ENCODE peak calls at places on chromosomes 5 and 9, in five cellular contexts. S, A, C, L and R are unnamed samples.

GRCh38 chr9:104798209-104798995 is 34.5 kb downstream of the NIPSNAP3B start:
- DNase-seq in A (no peak), C (no peak), L (no peak), S (no peak), R (no peak)

GRCh38 chr5:53942724-53943123 is 367.6 kb downstream of the ARL15 start:
- DNase-seq in A (peak; percentile 67), L (peak; percentile 87), C (peak; percentile 90), S (no peak), R (no peak)

GRCh38 chr5:7372399-7372798 is 23.5 kb upstream of the ADCY2 start:
- DNase-seq in S (no peak), L (no peak), C (no peak), A (no peak), R (no peak)

GRCh38 chr5:98796197-98796972 is 22.9 kb downstream of the RGMB start:
- DNase-seq in S (no peak), C (peak; percentile 71), L (peak; percentile 77), A (peak; percentile 68), R (peak; percentile 56)

GRCh38 chr9:124553738-124554137 is 46.5 kb upstream of the NR5A1 start:
- DNase-seq in L (peak; percentile 80), A (peak; percentile 96), C (peak; percentile 46), S (no peak), R (no peak)

GRCh38 chr5:29715167-29715566 is 1478.3 kb upstream of the CDH6 start:
- DNase-seq in S (no peak), C (no peak), A (no peak), L (no peak), R (no peak)

GRCh38 chr9:109031241-109031640 is 17.9 kb upstream of the CTNNAL1 start:
- DNase-seq in C (peak; percentile 77), L (peak; percentile 44), S (no peak), A (peak; percentile 37), R (no peak)

GRCh38 chr5:4553968-4554367 is 586.2 kb upstream of the ADAMTS16 start:
- DNase-seq in C (no peak), S (no peak), A (no peak), L (no peak), R (no peak)

GRCh38 chr9:3912817-3913216 is 387.0 kb upstream of the RFX3 start:
- DNase-seq in C (no peak), L (peak; percentile 79), S (no peak), A (peak; percentile 97), R (no peak)

GRCh38 chr5:138716456-138716924 is 36.7 kb upstream of the CTNNA1 start:
- DNase-seq in S (no peak), A (peak; percentile 34), L (peak; percentile 57), C (no peak), R (no peak)

GRCh38 chr5:11048760-11049159 is 287.7 kb upstream of the DAP start:
- DNase-seq in A (no peak), C (no peak), L (no peak), S (no peak), R (no peak)

GRCh38 chr5:113056988-113057387 is 80.4 kb downstream of the DCP2 start:
- DNase-seq in S (no peak), L (no peak), C (no peak), A (no peak), R (no peak)

GRCh38 chr9:28899926-28900325 is 1326.6 kb upstream of the C9orf72 start:
- DNase-seq in A (no peak), L (no peak), S (no peak), C (no peak), R (no peak)

GRCh38 chr9:107138261-107138992 is 144.7 kb upstream of the RAD23B start:
- DNase-seq in A (peak; percentile 10), C (peak; percentile 31), L (peak; percentile 12), S (no peak), R (no peak)

GRCh38 chr9:100445161-100445902 is 18.4 kb downstream of the MSANTD3 start:
- DNase-seq in L (no peak), S (no peak), C (no peak), A (no peak), R (no peak)

GRCh38 chr5:109690456-109691247 is 925 bp downstream of the MAN2A1 start:
- DNase-seq in S (peak; percentile 65), A (peak; percentile 75), L (peak; percentile 94), C (peak; percentile 88), R (peak; percentile 38)

GRCh38 chr9:72872718-72873117 is 80.1 kb downstream of the ALDH1A1 start:
- DNase-seq in C (no peak), A (no peak), L (no peak), S (no peak), R (no peak)

GRCh38 chr9:136693490-136694162 is 6.4 kb upstream of the AGPAT2 start:
- DNase-seq in S (no peak), C (peak; percentile 51), A (peak; percentile 29), L (no peak), R (no peak)

GRCh38 chr5:168288349-168289245 is 2.8 kb upstream of the WWC1 start:
- DNase-seq in S (no peak), L (no peak), C (no peak), A (no peak), R (no peak)

GRCh38 chr9:129111762-129112151 is 542 bp downstream of the PTPA start:
- DNase-seq in C (peak; percentile 51), S (peak; percentile 43), A (peak; percentile 38), L (peak; percentile 58), R (no peak)

GRCh38 chr9:136656339-136656738 is 6.4 kb upstream of the EGFL7 start:
- DNase-seq in S (no peak), L (no peak), C (no peak), A (no peak), R (no peak)

GRCh38 chr9:90460220-90460619 is 182.4 kb downstream of the DIRAS2 start:
- DNase-seq in A (no peak), L (no peak), C (no peak), S (no peak), R (no peak)

GRCh38 chr9:90459321-90459720 is 183.3 kb downstream of the DIRAS2 start:
- DNase-seq in S (no peak), C (no peak), L (no peak), A (no peak), R (no peak)

GRCh38 chr9:90455316-90455715 is 187.3 kb downstream of the DIRAS2 start:
- DNase-seq in C (no peak), L (no peak), S (no peak), A (no peak), R (no peak)

GRCh38 chr9:90457386-90458080 is 185.1 kb downstream of the DIRAS2 start:
- DNase-seq in C (no peak), A (no peak), L (no peak), S (no peak), R (no peak)

GRCh38 chr9:90458485-90458884 is 184.1 kb downstream of the DIRAS2 start:
- DNase-seq in C (no peak), S (no peak), A (no peak), L (no peak), R (no peak)
- TF ChIP-seq CTCF in C (no peak), S (no peak), A (no peak), L (peak; percentile 15), R (peak; percentile 45)

GRCh38 chr9:135525241-135526088 is 4.2 kb downstream of the LCN1 start:
- DNase-seq in C (no peak), S (no peak), A (no peak), L (no peak), R (no peak)
- TF ChIP-seq CTCF in C (no peak), S (no peak), A (no peak), L (no peak), R (no peak)

GRCh38 chr5:122120493-122120892 is 8.9 kb upstream of the ZNF474 start:
- DNase-seq in S (no peak), A (no peak), L (no peak), C (no peak), R (no peak)

GRCh38 chr5:122118356-122118948 is 10.9 kb upstream of the ZNF474 start:
- DNase-seq in S (no peak), L (no peak), C (no peak), A (no peak), R (no peak)

GRCh38 chr5:122120957-122121356 is 8.4 kb upstream of the ZNF474 start:
- DNase-seq in C (peak; percentile 74), A (peak; percentile 22), L (no peak), S (no peak), R (no peak)

GRCh38 chr5:122121782-122122465 is 7.4 kb upstream of the ZNF474 start:
- DNase-seq in C (peak; percentile 71), S (no peak), A (peak; percentile 84), L (peak; percentile 63), R (no peak)

DNA sequence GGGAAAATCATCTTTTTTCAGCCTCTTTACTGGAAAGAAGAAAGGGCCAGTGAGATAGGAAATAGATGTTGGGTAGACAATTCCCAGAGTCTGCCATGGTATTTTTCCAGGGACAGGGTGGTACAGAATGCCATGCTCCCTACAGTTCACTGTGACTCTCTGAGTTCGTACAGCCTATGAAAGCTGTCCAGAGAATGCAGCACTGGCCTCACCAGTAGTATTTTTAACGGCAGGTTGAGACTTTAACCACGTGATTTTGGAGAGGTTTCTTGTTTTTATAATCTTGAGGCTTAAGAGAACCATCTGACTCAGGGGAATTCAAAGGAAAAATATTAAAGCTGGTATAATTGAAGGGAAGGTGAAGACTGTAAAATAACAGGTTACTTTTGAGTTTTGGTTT is 10.1 kb upstream of the ZNF474 start:
- DNase-seq in S (no peak), L (no peak), C (no peak), A (no peak), R (no peak)
- TF ChIP-seq CTCF in S (no peak), L (no peak), C (no peak), A (no peak), R (no peak)

GRCh38 chr5:140362311-140362710 is 2.3 kb downstream of the SLC4A9 start:
- DNase-seq in A (no peak), C (no peak), S (no peak), L (no peak), R (no peak)

GRCh38 chr5:140364472-140364765 is 4.4 kb downstream of the SLC4A9 start:
- DNase-seq in C (no peak), S (no peak), A (no peak), L (no peak), R (no peak)

GRCh38 chr5:140362875-140363630 is 3.1 kb downstream of the SLC4A9 start:
- DNase-seq in C (peak; percentile 58), L (peak; percentile 71), A (peak; percentile 22), S (peak; percentile 59), R (peak; percentile 85)

GRCh38 chr5:140365282-140365681 is 5.3 kb downstream of the SLC4A9 start:
- DNase-seq in L (no peak), C (no peak), S (no peak), A (no peak), R (no peak)

DNA sequence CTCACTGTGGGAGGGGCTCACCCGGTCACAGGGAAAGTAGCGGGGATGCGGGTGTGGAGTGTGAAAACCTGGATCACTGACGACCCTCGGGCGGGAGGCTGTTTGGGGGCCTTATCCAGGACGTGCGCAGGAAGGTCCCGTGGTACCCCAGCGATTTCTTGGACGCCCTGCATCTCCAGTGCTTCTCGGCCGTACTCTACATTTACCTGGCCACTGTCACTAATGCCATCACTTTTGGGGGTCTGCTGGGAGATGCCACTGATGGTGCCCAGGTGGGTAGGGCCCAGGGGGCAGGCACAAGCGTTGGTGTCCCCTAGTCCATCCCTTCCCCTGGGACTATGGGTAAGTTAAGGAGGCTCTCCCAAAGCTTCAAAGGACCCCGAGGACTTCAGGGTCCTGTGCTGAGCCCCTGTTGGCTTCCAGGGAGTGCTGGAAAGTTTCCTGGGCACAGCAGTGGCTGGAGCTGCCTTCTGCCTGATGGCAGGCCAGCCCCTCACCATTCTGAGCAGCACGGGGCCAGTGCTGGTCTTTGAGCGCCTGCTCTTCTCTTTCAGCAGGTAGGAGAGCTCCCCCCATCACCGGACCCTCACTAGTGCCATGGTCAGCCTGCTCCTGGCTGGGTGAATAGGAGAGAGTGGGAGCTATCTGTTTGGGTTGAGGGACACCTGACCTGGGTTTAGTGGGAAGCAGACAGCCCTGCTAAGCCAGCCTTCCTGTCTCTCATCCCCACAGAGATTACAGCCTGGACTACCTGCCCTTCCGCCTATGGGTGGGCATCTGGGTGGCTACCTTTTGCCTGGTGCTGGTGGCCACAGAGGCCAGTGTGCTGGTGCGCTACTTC is 3.9 kb downstream of the SLC4A9 start:
- DNase-seq in A (no peak), L (no peak), C (no peak), S (no peak), R (no peak)
- TF ChIP-seq CTCF in A (no peak), L (no peak), C (no peak), S (no peak), R (no peak)